ENCODE peak calls at places on chromosomes 11 and 22, in ten cellular contexts. W is NCI-H1092 treated with DMSO at 0.1 percent for 48 hours; R is mucosa of gallbladder; L is amniotic stem cell; J is brain microvascular endothelial cell; H is GM03348; V is natural killer cell treated with Interleukin-12 subunit alpha and Interleukin-12 subunit beta and Interleukin-15 and Interleukin-18, amount 100 ng/mL, for 72 hours; E is stimulated activated CD8-positive, alpha-beta memory T cell treated with anti-CD3 and anti-CD28 coated beads, Interleukin-2, amount 100 ng/mL, for 48 hours; O is osteocyte; X is activated CD4-positive, alpha-beta T cell treated with anti-CD3 and anti-CD28 coated beads, Interleukin-2, amount 50 U/mL, for 24 hours. D is an unnamed sample.

GRCh38 chr11:24779791-24780190 is 282.9 kb downstream of the LUZP2 start:
- DNase-seq in L (no peak), X (no peak), V (no peak), H (no peak), O (no peak), R (no peak), E (no peak), J (no peak), W (no peak), D (no peak)

GRCh38 chr11:64409707-64410395 is 50.9 kb downstream of the RPS6KA4 start:
- DNase-seq in O (no peak), X (no peak), E (no peak), V (no peak), R (peak), W (no peak), H (no peak), J (no peak), L (no peak), D (no peak)

GRCh38 chr22:49589811-49590210 is 237.9 kb downstream of the BRD1 start:
- DNase-seq in W (no peak), J (no peak), X (no peak), R (no peak), H (no peak), L (no peak), O (no peak), V (no peak), E (no peak), D (no peak)

GRCh38 chr11:110450246-110450645 is 20.5 kb downstream of the FDX1 start:
- DNase-seq in L (no peak), R (no peak), E (no peak), J (no peak), H (no peak), O (no peak), V (no peak), X (no peak), W (no peak), D (no peak)

GRCh38 chr22:18987765-18988164 is 51.7 kb upstream of the PRODH start:
- DNase-seq in E (no peak), X (no peak), J (no peak), V (no peak), L (no peak), R (no peak), W (no peak), O (no peak), H (peak), D (no peak)

GRCh38 chr11:44949160-44950035 is 1.3 kb downstream of the TP53I11 start:
- DNase-seq in V (no peak), X (no peak), H (peak), O (no peak), R (no peak), E (no peak), L (no peak), J (peak), W (peak), D (peak)

GRCh38 chr11:26992031-26992541 is 1.8 kb upstream of the FIBIN start:
- DNase-seq in X (no peak), W (no peak), V (no peak), J (peak), R (no peak), H (peak), E (no peak), O (no peak), L (no peak), D (no peak)

GRCh38 chr22:27377501-27377900 is 424.1 kb downstream of the MN1 start:
- DNase-seq in L (no peak), V (no peak), O (peak), W (peak), J (no peak), E (no peak), X (no peak), H (no peak), R (no peak), D (peak)

GRCh38 chr22:50500452-50500851 is 7.0 kb downstream of the LMF2 start:
- DNase-seq in X (no peak), E (no peak), O (no peak), H (no peak), L (no peak), R (no peak), W (no peak), V (no peak), J (no peak), D (no peak)

GRCh38 chr11:105862736-105863367 is 159.2 kb downstream of the MSANTD4 start:
- DNase-seq in X (no peak), W (peak), V (no peak), J (peak), L (peak), H (peak), E (no peak), R (no peak), O (no peak), D (peak)

GRCh38 chr22:38467904-38468760 is at the start of gene KDELR3:
- DNase-seq in O (no peak), E (peak), H (peak), X (peak), V (peak), J (peak), R (peak), W (no peak), L (peak), D (no peak)

GRCh38 chr11:66492161-66492865 is 12.1 kb downstream of the DPP3 start:
- DNase-seq in O (no peak), L (no peak), V (no peak), E (no peak), H (no peak), R (no peak), W (peak), X (no peak), J (no peak), D (no peak)

GRCh38 chr22:44625421-44625760 is 76.6 kb upstream of the PRR5 start:
- DNase-seq in X (no peak), R (no peak), L (no peak), W (no peak), V (no peak), H (no peak), E (no peak), J (no peak), O (no peak), D (no peak)

GRCh38 chr22:50700387-50701075 is 27.9 kb downstream of the SHANK3 start:
- DNase-seq in L (no peak), J (no peak), V (peak), H (no peak), E (no peak), R (no peak), W (no peak), X (no peak), O (no peak), D (no peak)

GRCh38 chr22:43289976-43290663 is 53.1 kb downstream of the SCUBE1 start:
- DNase-seq in V (no peak), R (no peak), H (no peak), J (no peak), E (no peak), L (no peak), W (peak), O (no peak), X (no peak), D (peak)

GRCh38 chr11:80860632-80861031 is 1419.8 kb upstream of the TENM4 start:
- DNase-seq in O (no peak), J (peak), L (no peak), X (no peak), V (no peak), H (no peak), W (no peak), E (no peak), R (no peak), D (no peak)

GRCh38 chr11:60985991-60986915 is 14.8 kb downstream of the CD6 start:
- DNase-seq in J (peak), E (peak), O (no peak), V (peak), W (no peak), L (no peak), H (no peak), R (peak), X (peak), D (no peak)

GRCh38 chr11:77101043-77101537 is 1.6 kb upstream of the OMP start:
- DNase-seq in L (no peak), H (peak), W (no peak), O (no peak), R (no peak), X (no peak), J (no peak), E (no peak), V (peak), D (no peak)

GRCh38 chr22:43014062-43014875 is 680 bp downstream of the PACSIN2 start:
- DNase-seq in J (no peak), X (no peak), V (no peak), O (no peak), E (no peak), L (no peak), R (no peak), W (no peak), H (peak), D (peak)

GRCh38 chr22:44724416-44724815 is 22.4 kb downstream of the PRR5 start:
- DNase-seq in H (no peak), W (no peak), V (no peak), R (no peak), L (no peak), E (no peak), X (no peak), O (no peak), J (no peak), D (no peak)

GRCh38 chr22:39298194-39298987 is 21.0 kb downstream of the RPL3 start:
- DNase-seq in J (no peak), R (no peak), E (no peak), W (no peak), L (no peak), X (no peak), V (no peak), H (no peak), O (no peak), D (no peak)

GRCh38 chr22:46590334-46590733 is 29.9 kb upstream of the GRAMD4 start:
- DNase-seq in W (no peak), E (no peak), J (no peak), V (no peak), L (no peak), H (no peak), O (no peak), X (no peak), R (no peak), D (no peak)

GRCh38 chr22:37996079-37996478 is 11.7 kb upstream of the SOX10 start:
- DNase-seq in E (no peak), R (no peak), O (no peak), W (no peak), L (no peak), J (no peak), H (no peak), V (no peak), X (no peak), D (no peak)

GRCh38 chr22:48474881-48475280 is 1352.8 kb downstream of the BRD1 start:
- DNase-seq in J (no peak), X (no peak), V (no peak), O (peak), E (no peak), W (no peak), H (no peak), L (no peak), R (no peak), D (no peak)

GRCh38 chr11:126892781-126893180 is 107.8 kb downstream of the KIRREL3 start:
- DNase-seq in X (no peak), L (no peak), W (peak), V (no peak), H (no peak), J (no peak), O (no peak), E (no peak), R (no peak), D (no peak)

GRCh38 chr11:132196928-132197327 is 826.5 kb downstream of the NTM start:
- DNase-seq in L (no peak), E (no peak), W (no peak), V (no peak), X (no peak), R (no peak), O (no peak), H (no peak), J (no peak), D (no peak)

GRCh38 chr11:1771273-1771672 is 7.5 kb upstream of the CTSD start:
- DNase-seq in L (no peak), H (no peak), O (no peak), V (no peak), E (no peak), W (no peak), J (no peak), X (no peak), R (no peak), D (no peak)

GRCh38 chr11:23789938-23790371 is 706.9 kb upstream of the LUZP2 start:
- DNase-seq in X (no peak), W (no peak), J (peak), H (peak), E (no peak), L (no peak), R (no peak), V (no peak), O (no peak), D (no peak)

GRCh38 chr11:67577951-67578350 is 5.7 kb upstream of the GSTP1 start:
- DNase-seq in O (no peak), L (no peak), V (no peak), W (no peak), R (no peak), J (no peak), E (no peak), H (no peak), X (no peak), D (no peak)

GRCh38 chr11:59728913-59729312 is 15.3 kb upstream of the OR10V1 start:
- DNase-seq in J (no peak), E (no peak), H (no peak), V (peak), R (no peak), X (no peak), W (no peak), L (no peak), O (no peak), D (no peak)

GRCh38 chr11:58316142-58316541 is 42.7 kb downstream of the OR5B17 start:
- DNase-seq in J (peak), E (no peak), W (no peak), V (no peak), X (no peak), H (peak), L (no peak), O (no peak), R (no peak), D (no peak)

GRCh38 chr22:20282901-20283673 is 15.0 kb upstream of the RTN4R start:
- DNase-seq in X (no peak), J (no peak), E (no peak), L (no peak), R (no peak), W (no peak), H (no peak), O (no peak), V (no peak), D (no peak)

GRCh38 chr11:60971520-60971919 is at the start of gene CD6:
- DNase-seq in E (no peak), J (no peak), O (no peak), R (no peak), W (no peak), V (no peak), H (no peak), L (no peak), X (no peak), D (no peak)